ENCODE peak calls at places on chromosomes 5 and 9, in five cellular contexts. Y is HuH-7.5; Z is amniotic stem cell; A is adipocyte; G is CD8-positive, alpha-beta T cell. D is an unnamed sample.

GRCh38 chr5:53749611-53750010 is 189.2 kb downstream of the NDUFS4 start:
- DNase-seq in Z (no peak), A (peak; percentile 16), G (no peak), Y (no peak), D (no peak)

GRCh38 chr9:70574222-70574837 is 159.9 kb upstream of the KLF9 start:
- DNase-seq in G (no peak), Y (no peak), Z (no peak), A (peak; percentile 36), D (no peak)

GRCh38 chr5:57724836-57725235 is 242.2 kb upstream of the ACTBL2 start:
- DNase-seq in G (no peak), A (peak; percentile 51), Y (no peak), Z (peak; percentile 38), D (no peak)

GRCh38 chr9:126611592-126612328 is 2.0 kb upstream of the LMX1B start:
- DNase-seq in Z (peak; percentile 23), G (peak; percentile 67), Y (peak; percentile 97), A (peak; percentile 87), D (peak; percentile 84)

GRCh38 chr5:13357937-13358336 is 586.6 kb downstream of the DNAH5 start:
- DNase-seq in Y (no peak), A (no peak), Z (no peak), G (no peak), D (no peak)

GRCh38 chr5:149133795-149134777 is 7.2 kb upstream of the ABLIM3 start:
- DNase-seq in A (peak; percentile 74), G (no peak), Y (no peak), Z (peak; percentile 56), D (peak; percentile 22)

GRCh38 chr5:80754900-80755299 is 100.1 kb upstream of the DHFR start:
- DNase-seq in Z (no peak), G (no peak), Y (no peak), A (no peak), D (no peak)

GRCh38 chr9:79477955-79478751 is 93.6 kb upstream of the TLE4 start:
- DNase-seq in G (peak; percentile 34), Z (no peak), A (no peak), Y (no peak), D (no peak)

GRCh38 chr5:140245354-140245753 is 57.5 kb downstream of the PFDN1 start:
- DNase-seq in A (no peak), Y (no peak), Z (no peak), G (no peak), D (no peak)